ENCODE peak calls at places on chromosomes 16 and 17, in ten cellular contexts. O, C, P, E, N, U, Y, F, H and B are unnamed samples.

GRCh38 chr16:82456683-82457082 is 170.1 kb upstream of the CDH13 start:
- DNase-seq in O (peak), C (peak), P (peak), E (peak), N (peak), U (peak), Y (no peak), F (peak), H (peak), B (peak)

GRCh38 chr16:19809693-19810092 is 75.0 kb downstream of the GPRC5B start:
- DNase-seq in O (no peak), C (no peak), P (no peak), E (no peak), N (no peak), U (no peak), Y (no peak), F (no peak), H (no peak), B (no peak)

GRCh38 chr16:19515765-19516164 is 6.1 kb downstream of the GDE1 start:
- DNase-seq in O (no peak), C (no peak), P (no peak), E (no peak), N (no peak), U (no peak), Y (no peak), F (no peak), H (no peak), B (no peak)

GRCh38 chr17:2023692-2024571 is 1.2 kb downstream of the RTN4RL1 start:
- DNase-seq in O (peak), C (no peak), P (no peak), E (peak), N (no peak), U (peak), Y (peak), F (peak), H (no peak), B (peak)

GRCh38 chr17:12415031-12415430 is 250.7 kb upstream of the MYOCD start:
- DNase-seq in O (no peak), C (no peak), P (no peak), E (peak), N (no peak), U (no peak), Y (no peak), F (peak), H (no peak), B (no peak)

GRCh38 chr16:67651847-67652246 is 6.9 kb downstream of the CARMIL2 start:
- DNase-seq in O (no peak), C (no peak), P (no peak), E (no peak), N (no peak), U (no peak), Y (no peak), F (no peak), H (no peak), B (no peak)

GRCh38 chr16:2884041-2884451 is 1.0 kb downstream of the FLYWCH2 start:
- DNase-seq in O (no peak), C (no peak), P (no peak), E (no peak), N (peak), U (no peak), Y (no peak), F (no peak), H (no peak), B (no peak)

GRCh38 chr16:14375132-14375491 is 254.9 kb downstream of the PARN start:
- DNase-seq in O (no peak), C (no peak), P (no peak), E (peak), N (no peak), U (no peak), Y (no peak), F (no peak), H (no peak), B (no peak)

GRCh38 chr16:84020353-84020752 is 22.2 kb downstream of the SLC38A8 start:
- DNase-seq in O (no peak), C (no peak), P (no peak), E (no peak), N (no peak), U (no peak), Y (no peak), F (no peak), H (no peak), B (no peak)

GRCh38 chr17:77363821-77364361 is 223.1 kb downstream of the SEC14L1 start:
- DNase-seq in O (no peak), C (no peak), P (no peak), E (no peak), N (peak), U (no peak), Y (peak), F (no peak), H (no peak), B (no peak)

GRCh38 chr16:85061566-85061965 is 34.0 kb downstream of the KIAA0513 start:
- DNase-seq in O (no peak), C (no peak), P (peak), E (no peak), N (no peak), U (no peak), Y (no peak), F (no peak), H (no peak), B (no peak)

GRCh38 chr17:72338847-72339790 is 218.3 kb downstream of the SOX9 start:
- DNase-seq in O (peak), C (peak), P (no peak), E (peak), N (peak), U (peak), Y (no peak), F (peak), H (no peak), B (peak)

GRCh38 chr16:31409433-31409832 is 16.3 kb downstream of the ITGAD start:
- DNase-seq in O (no peak), C (no peak), P (no peak), E (peak), N (no peak), U (no peak), Y (no peak), F (peak), H (no peak), B (no peak)

GRCh38 chr16:57636184-57636583 is 7.8 kb downstream of the ADGRG1 start:
- DNase-seq in O (no peak), C (no peak), P (no peak), E (no peak), N (no peak), U (no peak), Y (no peak), F (no peak), H (no peak), B (no peak)

GRCh38 chr16:83952587-83952939 is 477 bp upstream of the OSGIN1 start:
- DNase-seq in O (no peak), C (peak), P (no peak), E (no peak), N (no peak), U (no peak), Y (no peak), F (no peak), H (no peak), B (no peak)